ENCODE peak calls at places on chromosomes 5 and 9, in five cellular contexts. One of them, this sample, is unnamed.

GRCh38 chr9:70165006-70165602 is 93.7 kb upstream of the SMC5 start:
- DNase-seq in fibroblast of the aortic adventitia: no peak
- DNase-seq in HAP-1: peak; percentile 72
- DNase-seq in foreskin fibroblast: peak; percentile 32
- DNase-seq in astrocyte: no peak
- DNase-seq in this sample: no peak

GRCh38 chr5:108415726-108416125 is 33.8 kb upstream of the FBXL17 start:
- DNase-seq in astrocyte: no peak
- DNase-seq in HAP-1: no peak
- DNase-seq in fibroblast of the aortic adventitia: no peak
- DNase-seq in foreskin fibroblast: no peak
- DNase-seq in this sample: no peak

GRCh38 chr5:151042453-151043093 is 22.2 kb downstream of the GPX3 start:
- DNase-seq in foreskin fibroblast: no peak
- DNase-seq in fibroblast of the aortic adventitia: no peak
- DNase-seq in HAP-1: no peak
- DNase-seq in astrocyte: no peak
- DNase-seq in this sample: no peak

GRCh38 chr5:92911293-92911692 is 669.7 kb downstream of the NR2F1-AS1 start:
- DNase-seq in fibroblast of the aortic adventitia: no peak
- DNase-seq in foreskin fibroblast: no peak
- DNase-seq in HAP-1: no peak
- DNase-seq in astrocyte: no peak
- DNase-seq in this sample: no peak

GRCh38 chr9:137952976-137953666 is 75.5 kb downstream of the CACNA1B start:
- DNase-seq in foreskin fibroblast: no peak
- DNase-seq in astrocyte: no peak
- DNase-seq in fibroblast of the aortic adventitia: no peak
- DNase-seq in HAP-1: no peak
- DNase-seq in this sample: no peak

GRCh38 chr9:79257215-79257614 is 314.6 kb upstream of the TLE4 start:
- DNase-seq in astrocyte: no peak
- DNase-seq in fibroblast of the aortic adventitia: no peak
- DNase-seq in HAP-1: no peak
- DNase-seq in foreskin fibroblast: peak; percentile 25
- DNase-seq in this sample: no peak

GRCh38 chr9:119283118-119283794 is 86.0 kb downstream of the BRINP1 start:
- DNase-seq in astrocyte: peak; percentile 88
- DNase-seq in HAP-1: no peak
- DNase-seq in foreskin fibroblast: no peak
- DNase-seq in fibroblast of the aortic adventitia: no peak
- DNase-seq in this sample: no peak

GRCh38 chr5:27450607-27451006 is 412.2 kb upstream of the CDH9 start:
- DNase-seq in foreskin fibroblast: no peak
- DNase-seq in HAP-1: no peak
- DNase-seq in fibroblast of the aortic adventitia: no peak
- DNase-seq in astrocyte: no peak
- DNase-seq in this sample: peak; percentile 20

GRCh38 chr9:24832307-24832706 is 286.6 kb upstream of the IZUMO3 start:
- DNase-seq in foreskin fibroblast: no peak
- DNase-seq in HAP-1: peak; percentile 49
- DNase-seq in fibroblast of the aortic adventitia: no peak
- DNase-seq in astrocyte: no peak
- DNase-seq in this sample: no peak

GRCh38 chr9:127447416-127448111 is 3.6 kb downstream of the RPL12 start:
- DNase-seq in foreskin fibroblast: peak; percentile 35
- DNase-seq in HAP-1: peak; percentile 32
- DNase-seq in astrocyte: peak; percentile 19
- DNase-seq in fibroblast of the aortic adventitia: peak; percentile 35
- DNase-seq in this sample: no peak
- H3K4me3 ChIP-seq in foreskin fibroblast: no peak overlapping the region
- H3K4me3 ChIP-seq in HAP-1: no peak overlapping the region
- H3K4me3 ChIP-seq in astrocyte: peak overlapping the region; percentile 78
- H3K4me3 ChIP-seq in fibroblast of the aortic adventitia: no peak overlapping the region
- H3K4me3 ChIP-seq in this sample: no peak overlapping the region

DNA sequence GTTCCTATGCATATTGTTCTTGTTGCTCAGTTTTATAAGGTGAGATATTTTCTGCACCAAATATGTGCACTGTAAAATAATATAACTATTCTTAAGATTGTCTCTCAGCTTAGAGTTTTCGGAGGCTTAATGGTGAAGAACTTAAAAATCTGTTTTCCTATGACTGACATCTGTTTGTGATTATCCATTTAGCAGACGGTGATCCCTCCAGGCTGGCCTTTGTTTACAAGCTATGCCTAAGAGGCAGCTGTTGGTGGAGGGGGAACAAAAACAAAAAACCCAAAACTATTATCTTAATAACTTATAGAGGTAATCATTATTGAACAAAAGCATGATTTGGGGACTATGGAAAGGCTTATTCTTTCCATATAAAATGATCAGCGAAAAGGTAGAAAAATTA is 660 bp downstream of the PDCD1LG2 start:
- DNase-seq in HAP-1: no peak
- DNase-seq in fibroblast of the aortic adventitia: no peak
- DNase-seq in foreskin fibroblast: peak; percentile 75
- DNase-seq in astrocyte: no peak
- DNase-seq in this sample: no peak
- H3K4me3 ChIP-seq in HAP-1: no peak overlapping the region
- H3K4me3 ChIP-seq in fibroblast of the aortic adventitia: peak overlapping the region; percentile 65
- H3K4me3 ChIP-seq in foreskin fibroblast: peak overlapping the region; percentile 48
- H3K4me3 ChIP-seq in astrocyte: peak overlapping the region; percentile 59
- H3K4me3 ChIP-seq in this sample: peak overlapping the region; percentile 47

GRCh38 chr9:13983607-13984006 is 330.3 kb downstream of the NFIB start:
- DNase-seq in foreskin fibroblast: no peak
- DNase-seq in fibroblast of the aortic adventitia: no peak
- DNase-seq in astrocyte: no peak
- DNase-seq in HAP-1: no peak
- DNase-seq in this sample: no peak
- H3K4me3 ChIP-seq in foreskin fibroblast: no peak overlapping the region
- H3K4me3 ChIP-seq in fibroblast of the aortic adventitia: no peak overlapping the region
- H3K4me3 ChIP-seq in astrocyte: no peak overlapping the region
- H3K4me3 ChIP-seq in HAP-1: no peak overlapping the region
- H3K4me3 ChIP-seq in this sample: no peak overlapping the region

DNA sequence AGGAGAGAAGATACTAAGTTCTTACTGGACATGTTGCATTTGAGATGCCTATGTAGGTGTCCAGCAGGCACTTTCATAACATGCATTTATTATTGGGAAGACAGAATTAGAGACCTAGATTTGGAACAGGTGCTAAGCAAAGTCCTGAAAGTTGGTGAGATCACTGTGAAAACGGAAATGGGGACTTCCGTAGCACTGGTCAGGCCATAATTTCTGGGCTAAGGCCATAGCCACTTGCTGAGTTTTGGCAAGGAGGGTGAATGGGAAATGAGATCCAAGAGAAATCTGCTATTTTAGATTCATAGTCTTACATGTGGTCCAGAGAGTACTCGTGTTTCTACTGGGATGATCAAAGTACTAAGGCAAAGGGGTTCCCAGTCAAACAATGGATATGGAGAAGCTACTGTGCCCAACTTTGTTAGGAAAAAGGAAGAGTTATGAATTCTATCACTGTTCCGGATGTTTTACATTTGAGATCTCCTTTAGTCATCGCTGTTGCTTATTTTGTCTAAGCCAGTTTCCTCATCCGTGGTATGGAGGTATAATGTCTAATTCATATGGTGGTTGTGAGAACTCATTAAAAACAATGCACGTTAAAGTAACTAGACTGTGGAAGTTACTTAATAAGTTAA is 33.4 kb downstream of the TEK start:
- DNase-seq in fibroblast of the aortic adventitia: no peak
- DNase-seq in HAP-1: no peak
- DNase-seq in foreskin fibroblast: no peak
- DNase-seq in astrocyte: no peak
- DNase-seq in this sample: no peak
- H3K4me3 ChIP-seq in fibroblast of the aortic adventitia: no peak overlapping the region
- H3K4me3 ChIP-seq in HAP-1: no peak overlapping the region
- H3K4me3 ChIP-seq in foreskin fibroblast: no peak overlapping the region
- H3K4me3 ChIP-seq in astrocyte: no peak overlapping the region
- H3K4me3 ChIP-seq in this sample: no peak overlapping the region

GRCh38 chr9:114327749-114328148 is 1.9 kb upstream of the ORM2 start:
- DNase-seq in astrocyte: no peak
- DNase-seq in fibroblast of the aortic adventitia: no peak
- DNase-seq in foreskin fibroblast: no peak
- DNase-seq in HAP-1: no peak
- DNase-seq in this sample: no peak

GRCh38 chr9:114319147-114319546 is 3.8 kb upstream of the ORM1 start:
- DNase-seq in foreskin fibroblast: no peak
- DNase-seq in astrocyte: no peak
- DNase-seq in HAP-1: peak; percentile 3
- DNase-seq in fibroblast of the aortic adventitia: no peak
- DNase-seq in this sample: no peak

GRCh38 chr9:114321759-114322158 is 1.1 kb upstream of the ORM1 start:
- DNase-seq in foreskin fibroblast: no peak
- DNase-seq in HAP-1: no peak
- DNase-seq in fibroblast of the aortic adventitia: peak; percentile 21
- DNase-seq in astrocyte: peak; percentile 59
- DNase-seq in this sample: no peak

DNA sequence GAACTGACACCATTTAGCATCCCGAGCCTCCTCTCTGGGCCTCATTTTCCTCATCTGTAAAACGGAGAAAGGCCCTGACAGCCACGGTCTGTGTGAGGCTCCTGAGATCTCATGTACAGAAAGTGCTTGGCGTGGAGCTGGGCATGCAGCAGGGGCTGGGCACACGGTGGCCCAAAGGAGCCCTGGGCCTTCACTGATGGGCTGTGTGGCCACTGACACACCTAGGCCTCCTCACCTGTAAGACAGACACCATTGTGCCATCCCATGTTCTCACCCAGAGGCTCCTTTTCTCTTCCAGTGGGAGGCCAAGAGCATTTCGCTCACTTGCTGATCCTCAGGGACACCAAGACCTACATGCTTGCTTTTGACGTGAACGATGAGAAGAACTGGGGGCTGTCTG is 1.6 kb downstream of the ORM1 start:
- DNase-seq in fibroblast of the aortic adventitia: no peak
- DNase-seq in foreskin fibroblast: no peak
- DNase-seq in astrocyte: no peak
- DNase-seq in HAP-1: no peak
- DNase-seq in this sample: no peak
- H3K4me3 ChIP-seq in fibroblast of the aortic adventitia: no peak overlapping the region
- H3K4me3 ChIP-seq in foreskin fibroblast: no peak overlapping the region
- H3K4me3 ChIP-seq in astrocyte: no peak overlapping the region
- H3K4me3 ChIP-seq in HAP-1: no peak overlapping the region
- H3K4me3 ChIP-seq in this sample: no peak overlapping the region

GRCh38 chr5:524442-525163 is at the start of gene SLC9A3:
- DNase-seq in foreskin fibroblast: no peak
- DNase-seq in fibroblast of the aortic adventitia: no peak
- DNase-seq in HAP-1: no peak
- DNase-seq in astrocyte: no peak
- DNase-seq in this sample: no peak
- H3K4me3 ChIP-seq in foreskin fibroblast: no peak within 1 kb of the TSS
- H3K4me3 ChIP-seq in fibroblast of the aortic adventitia: no peak within 1 kb of the TSS
- H3K4me3 ChIP-seq in HAP-1: no peak within 1 kb of the TSS
- H3K4me3 ChIP-seq in astrocyte: no peak within 1 kb of the TSS
- H3K4me3 ChIP-seq in this sample: no peak within 1 kb of the TSS

GRCh38 chr5:141420855-141421488 is at the start of gene PCDHGA11:
- DNase-seq in astrocyte: peak; percentile 38
- DNase-seq in HAP-1: peak; percentile 63
- DNase-seq in fibroblast of the aortic adventitia: peak; percentile 84
- DNase-seq in foreskin fibroblast: peak; percentile 86
- DNase-seq in this sample: peak; percentile 82
- H3K4me3 ChIP-seq in astrocyte: peak within 1 kb of the TSS; percentile 56
- H3K4me3 ChIP-seq in HAP-1: no peak within 1 kb of the TSS
- H3K4me3 ChIP-seq in fibroblast of the aortic adventitia: peak within 1 kb of the TSS; percentile 71
- H3K4me3 ChIP-seq in foreskin fibroblast: peak within 1 kb of the TSS; percentile 43
- H3K4me3 ChIP-seq in this sample: peak within 1 kb of the TSS; percentile 55